ENCODE peak calls at places on chromosomes 3 and 15, in four cellular contexts. One of them, this sample, is unnamed.

GRCh38 chr15:77060560-77060959 is 10.3 kb downstream of the TSPAN3 start:
- DNase-seq in cardiac fibroblast: peak
- DNase-seq in pancreas: no peak
- DNase-seq in foreskin fibroblast: peak
- DNase-seq in this sample: no peak

GRCh38 chr15:68808770-68809169 is 11.9 kb downstream of the ANP32A start:
- DNase-seq in cardiac fibroblast: no peak
- DNase-seq in pancreas: no peak
- DNase-seq in foreskin fibroblast: no peak
- DNase-seq in this sample: no peak

GRCh38 chr15:25247418-25248030 is 191.3 kb downstream of the UBE3A start:
- DNase-seq in cardiac fibroblast: no peak
- DNase-seq in pancreas: peak
- DNase-seq in foreskin fibroblast: no peak
- DNase-seq in this sample: no peak

GRCh38 chr3:132268956-132269355 is 48.3 kb upstream of the ACP3 start:
- DNase-seq in cardiac fibroblast: peak
- DNase-seq in pancreas: no peak
- DNase-seq in foreskin fibroblast: peak
- DNase-seq in this sample: no peak

GRCh38 chr15:56052389-56053045 is 59.1 kb upstream of the NEDD4 start:
- DNase-seq in cardiac fibroblast: peak
- DNase-seq in pancreas: no peak
- DNase-seq in foreskin fibroblast: peak
- DNase-seq in this sample: no peak

GRCh38 chr3:24608701-24609387 is 114.2 kb upstream of the THRB start:
- DNase-seq in cardiac fibroblast: no peak
- DNase-seq in pancreas: no peak
- DNase-seq in foreskin fibroblast: no peak
- DNase-seq in this sample: no peak

GRCh38 chr15:77083381-77084160 is 12.7 kb upstream of the TSPAN3 start:
- DNase-seq in cardiac fibroblast: peak
- DNase-seq in pancreas: peak
- DNase-seq in foreskin fibroblast: no peak
- DNase-seq in this sample: peak

GRCh38 chr15:51731549-51732267 is 5.7 kb downstream of the LYSMD2 start:
- DNase-seq in cardiac fibroblast: peak
- DNase-seq in pancreas: no peak
- DNase-seq in foreskin fibroblast: no peak
- DNase-seq in this sample: no peak

GRCh38 chr15:34214135-34214534 is 4.2 kb upstream of the KATNBL1 start:
- DNase-seq in cardiac fibroblast: no peak
- DNase-seq in pancreas: no peak
- DNase-seq in foreskin fibroblast: no peak
- DNase-seq in this sample: no peak

GRCh38 chr3:10553586-10554235 is 48.3 kb upstream of the ATP2B2 start:
- DNase-seq in cardiac fibroblast: no peak
- DNase-seq in pancreas: no peak
- DNase-seq in foreskin fibroblast: no peak
- DNase-seq in this sample: peak

GRCh38 chr3:73461582-73461981 is 163.2 kb downstream of the PDZRN3 start:
- DNase-seq in cardiac fibroblast: peak
- DNase-seq in pancreas: no peak
- DNase-seq in foreskin fibroblast: peak
- DNase-seq in this sample: no peak

GRCh38 chr3:36826240-36826639 is 61.9 kb upstream of the DCLK3 start:
- DNase-seq in cardiac fibroblast: no peak
- DNase-seq in pancreas: no peak
- DNase-seq in foreskin fibroblast: no peak
- DNase-seq in this sample: no peak

GRCh38 chr15:86608461-86608860 is 528.8 kb downstream of the AGBL1 start:
- DNase-seq in cardiac fibroblast: no peak
- DNase-seq in pancreas: no peak
- DNase-seq in foreskin fibroblast: no peak
- DNase-seq in this sample: peak

GRCh38 chr3:125684199-125684598 is 88.9 kb upstream of the OSBPL11 start:
- DNase-seq in cardiac fibroblast: peak
- DNase-seq in pancreas: no peak
- DNase-seq in foreskin fibroblast: peak
- DNase-seq in this sample: no peak

GRCh38 chr3:101950510-101950909 is 101.2 kb downstream of the NFKBIZ start:
- DNase-seq in cardiac fibroblast: peak
- DNase-seq in pancreas: no peak
- DNase-seq in foreskin fibroblast: peak
- DNase-seq in this sample: peak

GRCh38 chr15:78810377-78811123 is 714 bp downstream of the ADAMTS7 start:
- DNase-seq in cardiac fibroblast: peak
- DNase-seq in pancreas: peak
- DNase-seq in foreskin fibroblast: peak
- DNase-seq in this sample: no peak

GRCh38 chr3:95460274-95460673 is 1354.1 kb upstream of the EPHA6 start:
- DNase-seq in cardiac fibroblast: no peak
- DNase-seq in pancreas: no peak
- DNase-seq in foreskin fibroblast: no peak
- DNase-seq in this sample: no peak

GRCh38 chr3:23720885-23721284 is 84.9 kb upstream of the UBE2E1 start:
- DNase-seq in cardiac fibroblast: no peak
- DNase-seq in pancreas: no peak
- DNase-seq in foreskin fibroblast: peak
- DNase-seq in this sample: no peak

GRCh38 chr3:112491373-112491772 is 7.9 kb downstream of the BTLA start:
- DNase-seq in cardiac fibroblast: no peak
- DNase-seq in pancreas: no peak
- DNase-seq in foreskin fibroblast: no peak
- DNase-seq in this sample: no peak

GRCh38 chr3:119223511-119223910 is 17.2 kb downstream of the B4GALT4 start:
- DNase-seq in cardiac fibroblast: no peak
- DNase-seq in pancreas: no peak
- DNase-seq in foreskin fibroblast: no peak
- DNase-seq in this sample: no peak

GRCh38 chr3:179149239-179149887 is 1.2 kb downstream of the PIK3CA start:
- DNase-seq in cardiac fibroblast: peak
- DNase-seq in pancreas: no peak
- DNase-seq in foreskin fibroblast: peak
- DNase-seq in this sample: no peak

GRCh38 chr15:28021281-28022039 is 77.7 kb downstream of the OCA2 start:
- DNase-seq in cardiac fibroblast: peak
- DNase-seq in pancreas: peak
- DNase-seq in foreskin fibroblast: no peak
- DNase-seq in this sample: peak

GRCh38 chr15:60651734-60652141 is 172.8 kb upstream of the ICE2 start:
- DNase-seq in cardiac fibroblast: no peak
- DNase-seq in pancreas: no peak
- DNase-seq in foreskin fibroblast: no peak
- DNase-seq in this sample: no peak

DNA sequence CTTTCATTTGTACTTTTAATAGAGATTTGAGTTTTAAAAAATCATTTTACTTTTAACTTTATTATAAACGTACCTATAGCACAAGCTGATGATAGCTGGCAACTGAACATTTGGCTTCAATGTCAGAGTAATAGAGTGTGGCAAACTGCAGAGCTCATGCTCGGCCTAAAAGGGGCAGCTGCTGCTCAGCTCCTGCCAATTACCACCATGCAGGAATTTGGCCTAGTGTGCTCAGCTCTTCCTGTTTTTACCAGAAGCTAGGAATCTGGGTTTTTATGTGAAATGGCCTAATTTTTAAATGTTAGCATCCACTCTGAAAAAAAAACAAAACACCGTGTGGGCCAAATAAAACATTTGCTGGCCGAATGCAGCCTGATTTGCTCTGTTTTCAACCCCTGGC is 1.8 kb downstream of the IFT122 start:
- DNase-seq in cardiac fibroblast: peak
- DNase-seq in pancreas: no peak
- DNase-seq in foreskin fibroblast: peak
- DNase-seq in this sample: no peak
- H3K4me3 ChIP-seq in cardiac fibroblast: no peak
- H3K4me3 ChIP-seq in pancreas: peak
- H3K4me3 ChIP-seq in foreskin fibroblast: no peak
- H3K4me3 ChIP-seq in this sample: no peak

DNA sequence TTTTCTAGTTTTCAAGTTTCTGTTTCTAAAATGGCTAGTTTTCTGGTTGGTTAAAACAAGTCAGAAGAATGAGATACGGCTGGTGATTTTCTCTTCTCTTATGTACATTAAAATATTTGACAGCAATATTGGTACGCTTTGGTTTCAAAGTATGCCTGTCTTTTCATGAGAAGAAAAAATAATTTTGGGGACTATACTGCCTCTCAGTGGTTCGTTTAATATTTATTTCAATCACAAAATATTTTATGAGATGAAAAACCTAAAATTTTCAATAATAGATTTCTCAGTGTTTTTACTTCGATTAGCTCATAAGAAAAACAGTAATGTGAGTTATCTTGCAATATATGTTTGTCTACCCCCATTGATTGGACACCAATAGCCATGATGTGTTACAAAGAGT is 72.8 kb upstream of the AADACL2 start:
- DNase-seq in cardiac fibroblast: peak
- DNase-seq in pancreas: no peak
- DNase-seq in foreskin fibroblast: peak
- DNase-seq in this sample: no peak
- TF ChIP-seq CTCF in cardiac fibroblast: no peak
- TF ChIP-seq CTCF in pancreas: no peak
- TF ChIP-seq CTCF in foreskin fibroblast: peak
- TF ChIP-seq CTCF in this sample: no peak

GRCh38 chr15:39300451-39301153 is 280.3 kb upstream of the THBS1 start:
- DNase-seq in cardiac fibroblast: peak
- DNase-seq in pancreas: no peak
- DNase-seq in foreskin fibroblast: peak
- DNase-seq in this sample: peak
- H3K4me3 ChIP-seq in cardiac fibroblast: no peak
- H3K4me3 ChIP-seq in pancreas: no peak
- H3K4me3 ChIP-seq in foreskin fibroblast: no peak
- H3K4me3 ChIP-seq in this sample: no peak

GRCh38 chr3:12313519-12313918 is 24.6 kb downstream of the PPARG start:
- DNase-seq in cardiac fibroblast: no peak
- DNase-seq in pancreas: no peak
- DNase-seq in foreskin fibroblast: no peak
- DNase-seq in this sample: no peak
- TF ChIP-seq CTCF in cardiac fibroblast: peak
- TF ChIP-seq CTCF in pancreas: no peak
- TF ChIP-seq CTCF in foreskin fibroblast: no peak
- TF ChIP-seq CTCF in this sample: no peak

This sample was measured in retinal pigment epithelial cell.